ENCODE peak calls at places on chromosome 7, in seven cellular contexts. C is stimulated activated CD4-positive, alpha-beta T cell treated with anti-CD3 and anti-CD28 coated beads, TNF-alpha, amount 100 ng/mL, for 24 hours; R is amniotic stem cell; A is GM12891; N is SK-N-SH; U is ELR; M is pancreas. Y is an unnamed sample.

GRCh38 chr7:31935115-31935514 is 135.1 kb downstream of the PDE1C start:
- DNase-seq in C (no peak), R (no peak), A (no peak), N (no peak), U (peak), M (no peak), Y (no peak)

GRCh38 chr7:5528815-5529442 is 105.3 kb upstream of the TNRC18 start:
- DNase-seq in C (no peak), R (no peak), A (no peak), N (no peak), U (no peak), M (peak), Y (no peak)

GRCh38 chr7:131346885-131347592 is 19.4 kb downstream of the MKLN1 start:
- DNase-seq in C (no peak), R (no peak), A (no peak), N (no peak), U (no peak), M (no peak), Y (no peak)

GRCh38 chr7:150799741-150800575 is at the start of gene TMEM176B:
- DNase-seq in C (no peak), R (no peak), A (no peak), N (peak), U (no peak), M (peak), Y (no peak)

GRCh38 chr7:98202367-98203195 is 8.7 kb upstream of the BHLHA15 start:
- DNase-seq in C (peak), R (no peak), A (peak), N (no peak), U (no peak), M (no peak), Y (no peak)

GRCh38 chr7:72336887-72337821 is 75.0 kb downstream of the CALN1 start:
- DNase-seq in C (no peak), R (no peak), A (no peak), N (peak), U (no peak), M (no peak), Y (no peak)

GRCh38 chr7:125316451-125316850 is 386.8 kb upstream of the POT1 start:
- DNase-seq in C (no peak), R (no peak), A (no peak), N (peak), U (no peak), M (no peak), Y (no peak)

GRCh38 chr7:23294549-23295400 is 4.4 kb upstream of the MALSU1 start:
- DNase-seq in C (no peak), R (no peak), A (no peak), N (no peak), U (no peak), M (no peak), Y (no peak)

Y was measured in fibroblast of the conjunctiva.